ENCODE peak calls at places on chromosome 2, in five cellular contexts. V is hepatic stellate cell, Z is DMS153, P is GOT3, W is NCI-H524. E is an unnamed sample.

GRCh38 chr2:8453904-8454302 is 228.0 kb upstream of the ID2 start:
- DNase-seq in V (no peak), P (no peak), Z (no peak), W (no peak), E (no peak)

GRCh38 chr2:126893606-126894005 is 5.1 kb upstream of the TEX51 start:
- DNase-seq in V (no peak), Z (no peak), P (no peak), W (no peak), E (no peak)

GRCh38 chr2:170465241-170465640 is 249.9 kb upstream of the SP5 start:
- DNase-seq in P (no peak), Z (no peak), W (no peak), V (no peak), E (peak; percentile 4)

GRCh38 chr2:85243101-85244072 is 84.4 kb downstream of the TGOLN2 start:
- DNase-seq in W (peak; percentile 7), V (no peak), P (no peak), Z (no peak), E (no peak)

GRCh38 chr2:128237911-128238697 is 80.6 kb downstream of the HS6ST1 start:
- DNase-seq in P (no peak), W (no peak), Z (no peak), V (no peak), E (no peak)

GRCh38 chr2:84314901-84315330 is 144.2 kb downstream of the SUCLG1 start:
- DNase-seq in P (peak; percentile 8), Z (peak; percentile 56), V (peak; percentile 63), W (peak; percentile 63), E (peak; percentile 59)

GRCh38 chr2:74690571-74690970 is 36.5 kb downstream of the SEMA4F start:
- DNase-seq in V (peak; percentile 69), P (no peak), W (peak; percentile 27), Z (peak; percentile 21), E (peak; percentile 65)

GRCh38 chr2:234098675-234099195 is 48.2 kb downstream of the SPP2 start:
- DNase-seq in P (no peak), W (no peak), Z (no peak), V (no peak), E (no peak)

GRCh38 chr2:11056614-11057013 is 98.7 kb upstream of the SLC66A3 start:
- DNase-seq in W (peak; percentile 63), V (peak; percentile 43), Z (peak; percentile 46), P (no peak), E (peak; percentile 25)

GRCh38 chr2:202056611-202057010 is 16.4 kb upstream of the KIAA2012 start:
- DNase-seq in Z (no peak), V (no peak), W (no peak), P (no peak), E (no peak)

GRCh38 chr2:182682210-182682609 is 33.8 kb upstream of the DNAJC10 start:
- DNase-seq in W (no peak), P (no peak), V (no peak), Z (no peak), E (no peak)

GRCh38 chr2:136207030-136207623 is 89.2 kb upstream of the CXCR4 start:
- DNase-seq in W (no peak), Z (no peak), V (no peak), P (no peak), E (no peak)

GRCh38 chr2:205054789-205055188 is 509.5 kb downstream of the PARD3B start:
- DNase-seq in P (no peak), V (no peak), W (no peak), Z (no peak), E (no peak)

GRCh38 chr2:118971245-118972122 is 29.5 kb downstream of the MARCO start:
- DNase-seq in W (no peak), V (no peak), P (no peak), Z (no peak), E (no peak)

GRCh38 chr2:43021791-43022500 is 204.5 kb downstream of the ZFP36L2 start:
- DNase-seq in V (no peak), W (no peak), Z (no peak), P (no peak), E (no peak)

E was measured in fibroblast of gingiva.